ENCODE peak calls at places on chromosomes 16 and 17, in four cellular contexts. One of them, this sample, is unnamed. For H3K4me1, the result is how much of the 10 kb centered on the place peaks cover.

GRCh38 chr17:48746916-48747444 is 18.4 kb upstream of the HOXB13 start:
- DNase-seq in left lung: no peak
- DNase-seq in uterus: no peak
- DNase-seq in tibial nerve: no peak
- DNase-seq in this sample: no peak

GRCh38 chr17:28613916-28614315 is at the start of gene RSKR:
- DNase-seq in left lung: no peak
- DNase-seq in uterus: no peak
- DNase-seq in tibial nerve: no peak
- DNase-seq in this sample: no peak

GRCh38 chr17:4795168-4795567 is 796 bp upstream of the PSMB6 start:
- DNase-seq in left lung: no peak
- DNase-seq in uterus: no peak
- DNase-seq in tibial nerve: no peak
- DNase-seq in this sample: no peak

GRCh38 chr17:19371259-19372003 is 6.9 kb upstream of the MAPK7 start:
- DNase-seq in left lung: peak
- DNase-seq in uterus: peak
- DNase-seq in tibial nerve: no peak
- DNase-seq in this sample: no peak

GRCh38 chr16:19555938-19556778 is 655 bp downstream of the VPS35L start:
- DNase-seq in left lung: no peak
- DNase-seq in uterus: peak
- DNase-seq in tibial nerve: no peak
- DNase-seq in this sample: peak

GRCh38 chr16:23748630-23749029 is 6.2 kb upstream of the CHP2 start:
- DNase-seq in left lung: no peak
- DNase-seq in uterus: no peak
- DNase-seq in tibial nerve: no peak
- DNase-seq in this sample: no peak

GRCh38 chr17:45020354-45021138 is 30.9 kb downstream of the DCAKD start:
- DNase-seq in left lung: no peak
- DNase-seq in uterus: no peak
- DNase-seq in tibial nerve: peak
- DNase-seq in this sample: no peak

GRCh38 chr16:2467301-2468141 is 3.6 kb upstream of the NTN3 start:
- DNase-seq in left lung: peak
- DNase-seq in uterus: peak
- DNase-seq in tibial nerve: peak
- DNase-seq in this sample: no peak

GRCh38 chr17:4834621-4835020 is 1.5 kb downstream of the MINK1 start:
- DNase-seq in left lung: no peak
- DNase-seq in uterus: no peak
- DNase-seq in tibial nerve: no peak
- DNase-seq in this sample: no peak

GRCh38 chr16:23557779-23558330 is 328 bp downstream of the UBFD1 start:
- DNase-seq in left lung: no peak
- DNase-seq in uterus: peak
- DNase-seq in tibial nerve: peak
- DNase-seq in this sample: no peak

GRCh38 chr17:79837888-79838540 is 1.2 kb downstream of the CBX4 start:
- DNase-seq in left lung: no peak
- DNase-seq in uterus: no peak
- DNase-seq in tibial nerve: no peak
- DNase-seq in this sample: no peak

GRCh38 chr17:79839363-79840203 is at the start of gene CBX4:
- DNase-seq in left lung: peak
- DNase-seq in uterus: peak
- DNase-seq in tibial nerve: peak
- DNase-seq in this sample: no peak

GRCh38 chr17:79836952-79837887 is 2.0 kb downstream of the CBX4 start:
- DNase-seq in left lung: peak
- DNase-seq in uterus: no peak
- DNase-seq in tibial nerve: no peak
- DNase-seq in this sample: no peak

GRCh38 chr17:79840204-79840988 is 1.2 kb upstream of the CBX4 start:
- DNase-seq in left lung: peak
- DNase-seq in uterus: peak
- DNase-seq in tibial nerve: peak
- DNase-seq in this sample: no peak

GRCh38 chr17:79838541-79839274 is 532 bp downstream of the CBX4 start:
- DNase-seq in left lung: peak
- DNase-seq in uterus: no peak
- DNase-seq in tibial nerve: no peak
- DNase-seq in this sample: no peak
- TF ChIP-seq CTCF in left lung: no peak
- TF ChIP-seq CTCF in uterus: no peak
- TF ChIP-seq CTCF in tibial nerve: no peak
- TF ChIP-seq CTCF in this sample: no peak

GRCh38 chr17:8227238-8227581 is 16.8 kb upstream of the AURKB start:
- DNase-seq in left lung: no peak
- DNase-seq in uterus: no peak
- DNase-seq in tibial nerve: no peak
- DNase-seq in this sample: no peak

GRCh38 chr17:8223356-8224063 is 13.1 kb upstream of the AURKB start:
- DNase-seq in left lung: peak
- DNase-seq in uterus: peak
- DNase-seq in tibial nerve: peak
- DNase-seq in this sample: no peak

GRCh38 chr17:8224891-8225812 is 14.8 kb upstream of the AURKB start:
- DNase-seq in left lung: no peak
- DNase-seq in uterus: no peak
- DNase-seq in tibial nerve: no peak
- DNase-seq in this sample: no peak

GRCh38 chr17:8226536-8227237 is 16.3 kb upstream of the AURKB start:
- DNase-seq in left lung: peak
- DNase-seq in uterus: peak
- DNase-seq in tibial nerve: peak
- DNase-seq in this sample: peak

GRCh38 chr17:8225813-8226535 is 15.6 kb upstream of the AURKB start:
- DNase-seq in left lung: peak
- DNase-seq in uterus: peak
- DNase-seq in tibial nerve: peak
- DNase-seq in this sample: peak
- H3K4me3 ChIP-seq in left lung: no peak
- H3K4me3 ChIP-seq in uterus: peak
- H3K4me3 ChIP-seq in tibial nerve: peak
- H3K4me3 ChIP-seq in this sample: peak

GRCh38 chr17:497587-498034 is 145.0 kb upstream of the RPH3AL start:
- DNase-seq in left lung: no peak
- DNase-seq in uterus: no peak
- DNase-seq in tibial nerve: no peak
- DNase-seq in this sample: no peak

GRCh38 chr17:494601-495195 is 142.1 kb upstream of the RPH3AL start:
- DNase-seq in left lung: no peak
- DNase-seq in uterus: no peak
- DNase-seq in tibial nerve: no peak
- DNase-seq in this sample: no peak

GRCh38 chr17:499836-500543 is 147.4 kb upstream of the RPH3AL start:
- DNase-seq in left lung: no peak
- DNase-seq in uterus: no peak
- DNase-seq in tibial nerve: no peak
- DNase-seq in this sample: no peak

GRCh38 chr17:493666-494065 is 141.1 kb upstream of the RPH3AL start:
- DNase-seq in left lung: no peak
- DNase-seq in uterus: no peak
- DNase-seq in tibial nerve: no peak
- DNase-seq in this sample: no peak

GRCh38 chr17:496761-497586 is 144.4 kb upstream of the RPH3AL start:
- DNase-seq in left lung: no peak
- DNase-seq in uterus: no peak
- DNase-seq in tibial nerve: no peak
- DNase-seq in this sample: no peak
- H3K4me1 ChIP-seq in left lung: under half
- H3K4me1 ChIP-seq in uterus: under half
- H3K4me1 ChIP-seq in tibial nerve: under half
- H3K4me1 ChIP-seq in this sample: under half

GRCh38 chr17:73768691-73769090 is 124.4 kb upstream of the SDK2 start:
- DNase-seq in left lung: no peak
- DNase-seq in uterus: no peak
- DNase-seq in tibial nerve: no peak
- DNase-seq in this sample: no peak

GRCh38 chr17:73769480-73769879 is 125.2 kb upstream of the SDK2 start:
- DNase-seq in left lung: no peak
- DNase-seq in uterus: no peak
- DNase-seq in tibial nerve: no peak
- DNase-seq in this sample: no peak

GRCh38 chr17:73770115-73770848 is 126.0 kb upstream of the SDK2 start:
- DNase-seq in left lung: peak
- DNase-seq in uterus: peak
- DNase-seq in tibial nerve: peak
- DNase-seq in this sample: peak

GRCh38 chr17:73767696-73768095 is 123.5 kb upstream of the SDK2 start:
- DNase-seq in left lung: no peak
- DNase-seq in uterus: no peak
- DNase-seq in tibial nerve: no peak
- DNase-seq in this sample: no peak

GRCh38 chr17:73765824-73766563 is 121.7 kb upstream of the SDK2 start:
- DNase-seq in left lung: no peak
- DNase-seq in uterus: no peak
- DNase-seq in tibial nerve: no peak
- DNase-seq in this sample: no peak
- TF ChIP-seq CTCF in left lung: no peak
- TF ChIP-seq CTCF in uterus: no peak
- TF ChIP-seq CTCF in tibial nerve: no peak
- TF ChIP-seq CTCF in this sample: no peak

DNA sequence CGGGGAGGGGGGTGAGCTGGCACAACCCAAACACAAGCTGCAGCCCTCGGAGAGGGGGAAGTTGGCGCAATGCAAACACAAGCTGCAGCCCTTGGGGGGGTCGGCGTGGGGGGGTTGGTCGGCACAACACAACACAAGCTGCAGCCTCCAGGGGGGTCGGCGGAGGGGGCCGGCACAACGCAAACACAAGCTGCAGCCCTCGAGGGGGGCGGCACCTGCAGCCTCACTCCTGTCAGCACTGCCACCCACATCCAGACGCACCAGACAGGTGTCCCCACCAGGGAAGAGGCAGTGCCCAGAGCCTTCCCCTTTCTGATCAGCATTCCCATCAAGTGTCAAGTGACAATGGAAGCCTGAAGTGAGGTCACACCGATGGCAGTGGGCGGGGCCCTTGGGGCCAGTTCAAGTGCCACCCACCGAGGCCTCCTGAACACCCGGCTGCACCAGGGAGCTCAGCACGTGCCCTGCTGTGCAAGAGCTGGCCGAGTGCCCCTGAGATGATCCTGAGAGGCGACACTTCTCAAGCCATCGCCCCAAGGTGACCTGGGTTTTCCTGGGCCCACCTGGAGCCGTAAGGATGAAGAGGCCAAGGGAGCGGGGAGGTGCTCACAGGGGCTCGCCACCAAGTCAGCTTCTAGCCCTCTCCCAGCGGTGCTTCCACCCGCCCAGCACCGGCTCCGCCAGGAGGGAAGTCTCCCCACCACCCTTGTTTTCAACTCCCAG is 59.3 kb downstream of the KLHDC4 start:
- DNase-seq in left lung: no peak
- DNase-seq in uterus: no peak
- DNase-seq in tibial nerve: no peak
- DNase-seq in this sample: no peak
- H3K4me3 ChIP-seq in left lung: no peak
- H3K4me3 ChIP-seq in uterus: no peak
- H3K4me3 ChIP-seq in tibial nerve: no peak
- H3K4me3 ChIP-seq in this sample: no peak

This sample was measured in Panc1.